ENCODE peak calls at places on chromosomes 16 and 17, in five cellular contexts. N, I, R, M and E are unnamed samples.
A peak's percentile ranks its signal among the peaks of the same experiment; 100 is the strongest.

GRCh38 chr17:9928601-9929341 is 23.7 kb upstream of the RCVRN start:
- DNase-seq in N (no peak), I (no peak), R (no peak), M (no peak), E (no peak)

GRCh38 chr17:47820023-47820789 is 1.4 kb downstream of the OSBPL7 start:
- DNase-seq in N (peak; percentile 85), I (no peak), R (no peak), M (no peak), E (no peak)

GRCh38 chr16:65876624-65877023 is 489.9 kb upstream of the CDH5 start:
- DNase-seq in N (no peak), I (no peak), R (no peak), M (no peak), E (no peak)

GRCh38 chr17:65057520-65058075 is 1.1 kb upstream of the GNA13 start:
- DNase-seq in N (no peak), I (no peak), R (no peak), M (no peak), E (peak; percentile 35)

GRCh38 chr16:54015147-54015546 is 271.4 kb downstream of the IRX3 start:
- DNase-seq in N (no peak), I (no peak), R (no peak), M (no peak), E (no peak)

GRCh38 chr17:5762191-5762590 is 177.9 kb upstream of the NLRP1 start:
- DNase-seq in N (no peak), I (no peak), R (no peak), M (peak; percentile 3), E (no peak)

GRCh38 chr17:59827721-59828477 is 64.8 kb downstream of the TUBD1 start:
- DNase-seq in N (no peak), I (no peak), R (no peak), M (no peak), E (no peak)

GRCh38 chr17:45912319-45912718 is 18.0 kb downstream of the MAPT start:
- DNase-seq in N (no peak), I (no peak), R (no peak), M (no peak), E (no peak)

GRCh38 chr16:77238593-77238992 is 39.4 kb downstream of the SYCE1L start:
- DNase-seq in N (no peak), I (no peak), R (no peak), M (no peak), E (no peak)

DNA sequence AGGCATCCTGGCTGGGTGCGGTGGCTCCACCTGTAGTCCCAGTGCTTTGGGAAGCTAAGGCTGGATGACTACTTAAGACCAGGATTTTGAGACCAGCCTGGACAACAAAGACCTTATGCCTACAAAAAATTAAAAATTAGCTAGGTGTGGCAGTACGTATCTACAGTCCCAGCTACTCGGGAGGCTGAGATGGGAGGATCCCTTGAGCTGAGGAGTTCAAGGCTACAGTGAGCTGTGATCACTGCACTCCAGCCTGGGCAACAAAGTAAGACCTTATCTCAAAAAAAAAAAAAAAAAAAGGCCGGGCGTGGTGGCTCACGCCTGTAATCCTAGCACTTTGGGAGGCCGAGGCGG is 6.1 kb downstream of the MVP start:
- DNase-seq in N (no peak), I (no peak), R (no peak), M (no peak), E (no peak)
- H3K4me3 ChIP-seq in N (no peak overlapping the region), I (no peak overlapping the region), R (no peak overlapping the region), M (no peak overlapping the region), E (no peak overlapping the region)

GRCh38 chr17:68297168-68297567 is 5.9 kb downstream of the ARSG start:
- DNase-seq in N (no peak), I (no peak), R (no peak), M (no peak), E (no peak)

GRCh38 chr17:68294617-68295016 is 3.3 kb downstream of the ARSG start:
- DNase-seq in N (no peak), I (no peak), R (no peak), M (no peak), E (no peak)

GRCh38 chr17:68295086-68295485 is 3.8 kb downstream of the ARSG start:
- DNase-seq in N (no peak), I (no peak), R (no peak), M (no peak), E (no peak)

GRCh38 chr17:68298601-68299000 is 7.3 kb downstream of the ARSG start:
- DNase-seq in N (no peak), I (no peak), R (no peak), M (no peak), E (no peak)

GRCh38 chr17:68296217-68297140 is 5.2 kb downstream of the ARSG start:
- DNase-seq in N (no peak), I (no peak), R (no peak), M (no peak), E (no peak)
- H3K4me3 ChIP-seq in N (no peak overlapping the region), I (no peak overlapping the region), R (no peak overlapping the region), M (no peak overlapping the region), E (no peak overlapping the region)

DNA sequence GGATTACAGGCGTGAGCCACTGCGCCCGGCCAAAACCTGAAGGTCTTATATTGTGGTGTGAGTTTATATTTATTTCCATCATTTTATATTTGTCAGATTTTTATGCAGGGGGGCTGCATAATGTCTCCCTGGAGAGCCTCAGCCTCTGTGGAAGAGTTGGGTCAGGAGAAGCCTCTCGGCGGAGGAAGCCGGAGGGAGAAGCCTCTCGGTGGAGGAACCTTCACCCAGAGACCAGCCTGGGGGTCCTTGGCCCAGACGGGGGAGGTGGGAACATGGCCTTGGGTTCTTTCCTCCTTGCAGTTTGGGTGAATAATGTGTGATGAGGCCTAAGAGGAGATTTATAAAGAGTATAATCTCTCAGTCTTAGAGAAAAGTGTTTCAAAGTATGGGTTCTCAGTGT is 22.4 kb upstream of the ZNF750 start:
- DNase-seq in N (peak; percentile 32), I (no peak), R (no peak), M (no peak), E (no peak)
- H3K4me3 ChIP-seq in N (no peak overlapping the region), I (no peak overlapping the region), R (no peak overlapping the region), M (no peak overlapping the region), E (no peak overlapping the region)

DNA sequence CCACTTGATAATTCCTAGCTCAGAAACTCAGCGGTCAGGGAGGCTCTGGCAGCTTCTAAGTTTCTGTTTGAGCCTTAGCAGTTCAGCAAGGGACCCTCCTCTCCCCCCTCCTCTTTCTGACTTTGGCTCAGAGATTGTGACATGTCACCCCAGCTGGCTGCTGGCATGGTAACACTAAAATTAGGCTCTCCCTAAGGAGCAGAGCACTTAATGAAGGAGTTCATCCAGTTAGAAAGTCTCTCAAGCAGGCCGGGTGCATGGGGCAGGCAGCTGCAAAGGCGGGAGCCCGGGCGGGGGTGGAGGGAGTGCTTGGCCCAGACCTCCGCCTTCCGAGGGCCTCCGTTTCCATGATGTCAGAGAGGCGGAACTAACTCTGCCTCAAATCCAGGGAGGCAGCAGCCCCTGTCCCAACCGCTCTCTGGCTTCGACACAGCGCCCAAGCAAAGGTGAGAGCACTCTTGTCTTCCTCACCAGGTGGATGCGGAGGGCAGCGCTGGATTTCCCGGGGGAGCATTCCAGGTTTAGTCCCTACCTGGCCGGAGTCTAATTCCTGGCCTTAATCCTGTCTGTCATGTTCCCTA is 128.0 kb upstream of the PLCG2 start:
- DNase-seq in N (peak; percentile 61), I (no peak), R (no peak), M (no peak), E (no peak)
- H3K4me3 ChIP-seq in N (no peak overlapping the region), I (no peak overlapping the region), R (peak overlapping the region; percentile 20), M (no peak overlapping the region), E (no peak overlapping the region)